ENCODE peak calls at places on chromosomes 5 and 9, in seven cellular contexts. W is SK-N-SH, N is HCT116, Q is HepG2, G is GM12878, L is K562, B is H1. Y is an unnamed sample.

GRCh38 chr9:136954270-136955083 is 2.4 kb downstream of the LCN12 start:
- DNase-seq in B (no peak), N (no peak), Q (no peak), W (no peak), L (no peak), G (no peak), Y (no peak)

GRCh38 chr5:139137703-139138102 is 60.5 kb downstream of the SIL1 start:
- DNase-seq in Q (peak), N (peak), G (no peak), W (peak), L (peak), B (no peak), Y (no peak)

GRCh38 chr5:57595530-57596098 is 113.0 kb upstream of the ACTBL2 start:
- DNase-seq in Q (no peak), N (no peak), G (no peak), W (no peak), B (no peak), L (no peak), Y (no peak)

GRCh38 chr5:176364765-176365662 is at the start of gene ARL10:
- DNase-seq in G (no peak), W (peak), N (no peak), Q (no peak), B (peak), L (no peak), Y (no peak)

GRCh38 chr5:139985733-139986132 is 57.4 kb downstream of the NRG2 start:
- DNase-seq in W (no peak), L (no peak), G (peak), B (no peak), N (peak), Q (peak), Y (no peak)

GRCh38 chr5:54874337-54875021 is 110.9 kb downstream of the ESM1 start:
- DNase-seq in G (no peak), Q (no peak), B (no peak), W (no peak), N (no peak), L (no peak), Y (peak)

GRCh38 chr5:150879358-150879757 is 25.4 kb downstream of the ZNF300 start:
- DNase-seq in B (no peak), N (no peak), W (no peak), Q (no peak), L (no peak), G (no peak), Y (no peak)

GRCh38 chr5:124951676-124952075 is 205.2 kb upstream of the ZNF608 start:
- DNase-seq in Q (no peak), B (no peak), L (no peak), N (no peak), W (no peak), G (peak), Y (no peak)

GRCh38 chr5:6712136-6712581 is 1.1 kb upstream of the TENT4A start:
- DNase-seq in G (no peak), W (peak), Q (peak), B (peak), N (no peak), L (peak), Y (no peak)

GRCh38 chr5:108271127-108271526 is 110.8 kb downstream of the FBXL17 start:
- DNase-seq in G (no peak), N (no peak), B (no peak), L (peak), W (peak), Q (no peak), Y (no peak)

GRCh38 chr5:112690605-112691340 is 46.9 kb upstream of the APC start:
- DNase-seq in B (no peak), Q (no peak), W (no peak), N (no peak), L (no peak), G (no peak), Y (no peak)

GRCh38 chr5:14138608-14139540 is 4.3 kb upstream of the TRIO start:
- DNase-seq in N (no peak), B (no peak), G (no peak), W (no peak), L (no peak), Q (no peak), Y (no peak)

GRCh38 chr5:155620819-155621410 is 607.4 kb downstream of the KIF4B start:
- DNase-seq in Q (no peak), G (no peak), W (no peak), L (no peak), N (no peak), B (peak), Y (no peak)

GRCh38 chr5:88396635-88397285 is 128.1 kb upstream of the TMEM161B start:
- DNase-seq in N (no peak), L (no peak), Q (no peak), W (no peak), G (no peak), B (no peak), Y (no peak)

GRCh38 chr9:127921592-127922120 is 4.8 kb upstream of the ST6GALNAC4 start:
- DNase-seq in W (peak), B (peak), Q (no peak), L (peak), G (no peak), N (no peak), Y (peak)

GRCh38 chr9:121199921-121200320 is 1.7 kb downstream of the RAB14 start:
- DNase-seq in L (no peak), G (no peak), N (no peak), W (no peak), B (no peak), Q (no peak), Y (peak)

GRCh38 chr5:157342822-157343402 is 77.0 kb downstream of the CYFIP2 start:
- DNase-seq in W (peak), B (peak), Q (peak), G (no peak), L (peak), N (peak), Y (peak)

GRCh38 chr5:27702339-27702820 is 664.0 kb upstream of the CDH9 start:
- DNase-seq in N (no peak), W (no peak), G (no peak), Q (no peak), L (no peak), B (no peak), Y (no peak)

GRCh38 chr5:110957934-110958333 is 113.6 kb upstream of the TSLP start:
- DNase-seq in B (no peak), N (no peak), Q (no peak), W (no peak), G (no peak), L (no peak), Y (no peak)

GRCh38 chr5:98714710-98715109 is 58.8 kb upstream of the RGMB start:
- DNase-seq in B (no peak), N (no peak), L (no peak), G (no peak), Q (no peak), W (no peak), Y (no peak)

GRCh38 chr9:36191290-36191645 is 547 bp downstream of the CLTA start:
- DNase-seq in B (no peak), W (no peak), L (no peak), N (no peak), G (no peak), Q (no peak), Y (peak)

GRCh38 chr5:147332643-147333042 is 97.8 kb downstream of the STK32A start:
- DNase-seq in Q (no peak), B (no peak), W (no peak), N (no peak), G (peak), L (no peak), Y (no peak)

GRCh38 chr9:124779368-124780059 is 2.6 kb downstream of the OLFML2A start:
- DNase-seq in Q (peak), L (no peak), N (no peak), B (peak), G (no peak), W (no peak), Y (peak)

GRCh38 chr9:105473221-105473620 is 25.4 kb downstream of the FSD1L start:
- DNase-seq in B (no peak), W (no peak), Q (no peak), N (no peak), L (no peak), G (no peak), Y (no peak)

GRCh38 chr5:149492781-149493180 is 58.5 kb downstream of the CSNK1A1 start:
- DNase-seq in N (no peak), G (no peak), W (no peak), L (no peak), B (peak), Q (no peak), Y (no peak)

GRCh38 chr9:95268681-95269080 is 48.8 kb downstream of the FANCC start:
- DNase-seq in N (peak), G (no peak), W (peak), L (no peak), B (no peak), Q (peak), Y (no peak)

GRCh38 chr9:128203024-128203841 is at the start of gene DNM1:
- DNase-seq in Q (no peak), L (peak), G (no peak), N (no peak), B (peak), W (peak), Y (peak)

GRCh38 chr5:159605585-159605984 is 275.3 kb upstream of the IL12B start:
- DNase-seq in L (no peak), W (no peak), B (no peak), N (no peak), G (no peak), Q (no peak), Y (no peak)

GRCh38 chr5:80756292-80756691 is 101.5 kb upstream of the DHFR start:
- DNase-seq in W (no peak), G (no peak), N (no peak), B (no peak), Q (no peak), L (no peak), Y (no peak)

GRCh38 chr9:18071651-18072060 is 402.3 kb upstream of the ADAMTSL1 start:
- DNase-seq in G (no peak), Q (no peak), N (no peak), B (no peak), L (no peak), W (no peak), Y (no peak)

GRCh38 chr9:77386187-77386586 is 208.9 kb downstream of the VPS13A start:
- DNase-seq in G (no peak), Q (no peak), W (no peak), B (no peak), L (no peak), N (no peak), Y (no peak)

GRCh38 chr5:144017631-144018030 is 152.8 kb downstream of the YIPF5 start:
- DNase-seq in Q (no peak), L (no peak), G (no peak), N (no peak), W (peak), B (no peak), Y (no peak)

GRCh38 chr5:79806741-79807140 is 117.1 kb downstream of the CMYA5 start:
- DNase-seq in N (no peak), Q (no peak), G (no peak), W (no peak), B (no peak), L (no peak), Y (no peak)

GRCh38 chr5:31361234-31361633 is 167.7 kb downstream of the CDH6 start:
- DNase-seq in N (no peak), W (peak), B (no peak), G (no peak), L (no peak), Q (no peak), Y (no peak)

GRCh38 chr5:10192309-10192708 is 57.4 kb downstream of the ATPSCKMT start:
- DNase-seq in B (no peak), L (no peak), G (no peak), N (no peak), Q (no peak), W (no peak), Y (no peak)

GRCh38 chr9:8287501-8287900 is 487.9 kb upstream of the DMAC1 start:
- DNase-seq in L (no peak), Q (no peak), B (no peak), N (no peak), G (no peak), W (no peak), Y (no peak)

GRCh38 chr5:55104966-55105701 is 2.7 kb downstream of the GZMA start:
- DNase-seq in W (no peak), L (no peak), N (no peak), G (no peak), B (no peak), Q (no peak), Y (no peak)

GRCh38 chr5:169416583-169417196 is 115.8 kb upstream of the SLIT3 start:
- DNase-seq in B (no peak), N (no peak), W (no peak), L (peak), G (peak), Q (no peak), Y (no peak)

GRCh38 chr5:137486707-137487106 is 12.4 kb downstream of the SPOCK1 start:
- DNase-seq in G (no peak), N (no peak), L (no peak), B (no peak), Q (no peak), W (no peak), Y (no peak)

GRCh38 chr5:127804886-127805426 is 101.8 kb downstream of the CCDC192 start:
- DNase-seq in B (no peak), L (no peak), W (no peak), G (no peak), Q (no peak), N (no peak), Y (no peak)

DNA sequence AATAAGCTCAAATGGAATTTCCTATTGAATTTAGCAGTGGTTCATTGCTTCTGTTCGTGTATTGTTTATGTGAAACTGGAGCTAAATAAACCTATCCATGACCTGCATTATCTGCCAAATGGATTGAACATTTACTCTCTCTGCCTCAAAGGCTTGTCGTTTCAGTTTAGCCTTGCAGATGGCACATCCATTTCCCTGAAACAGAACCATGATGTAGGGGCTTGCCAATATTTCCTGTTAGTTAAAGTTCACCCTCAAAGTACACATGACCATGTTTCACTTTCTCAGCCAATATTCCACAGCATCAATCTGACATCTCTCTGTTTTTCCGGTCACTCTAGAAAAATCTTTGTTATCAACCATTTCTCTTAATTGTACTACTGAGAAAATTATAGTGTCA is 545.3 kb downstream of the TAF11L14 start:
- DNase-seq in L (no peak), W (no peak), B (no peak), G (no peak), N (no peak), Q (no peak), Y (no peak)
- TF ChIP-seq JUND in L (no peak), W (no peak), B (no peak), G (no peak), N (no peak), Q (no peak), Y (no peak)

GRCh38 chr5:7805379-7805778 is 45.6 kb downstream of the CFAP90 start:
- DNase-seq in L (no peak), B (no peak), W (no peak), G (no peak), N (peak), Q (peak), Y (no peak)

GRCh38 chr5:7801898-7802614 is 48.9 kb downstream of the CFAP90 start:
- DNase-seq in B (no peak), L (no peak), Q (no peak), G (no peak), W (no peak), N (no peak), Y (no peak)

GRCh38 chr5:7802855-7803254 is 48.1 kb downstream of the CFAP90 start:
- DNase-seq in B (no peak), L (no peak), Q (no peak), G (no peak), N (no peak), W (no peak), Y (no peak)
- TF ChIP-seq JUND in B (no peak), L (no peak), Q (no peak), G (no peak), N (no peak), W (no peak), Y (no peak)

GRCh38 chr5:171158581-171158980 is 150.5 kb upstream of the TLX3 start:
- DNase-seq in Q (no peak), W (no peak), B (no peak), N (no peak), G (no peak), L (no peak), Y (no peak)

GRCh38 chr5:171157775-171158174 is 151.3 kb upstream of the TLX3 start:
- DNase-seq in G (no peak), L (no peak), Q (no peak), W (peak), B (no peak), N (no peak), Y (no peak)

GRCh38 chr5:171162165-171162564 is 146.9 kb upstream of the TLX3 start:
- DNase-seq in L (no peak), N (no peak), Q (no peak), W (no peak), B (peak), G (no peak), Y (no peak)

GRCh38 chr5:171166766-171167165 is 142.3 kb upstream of the TLX3 start:
- DNase-seq in W (peak), Q (no peak), G (no peak), B (no peak), L (no peak), N (no peak), Y (no peak)

DNA sequence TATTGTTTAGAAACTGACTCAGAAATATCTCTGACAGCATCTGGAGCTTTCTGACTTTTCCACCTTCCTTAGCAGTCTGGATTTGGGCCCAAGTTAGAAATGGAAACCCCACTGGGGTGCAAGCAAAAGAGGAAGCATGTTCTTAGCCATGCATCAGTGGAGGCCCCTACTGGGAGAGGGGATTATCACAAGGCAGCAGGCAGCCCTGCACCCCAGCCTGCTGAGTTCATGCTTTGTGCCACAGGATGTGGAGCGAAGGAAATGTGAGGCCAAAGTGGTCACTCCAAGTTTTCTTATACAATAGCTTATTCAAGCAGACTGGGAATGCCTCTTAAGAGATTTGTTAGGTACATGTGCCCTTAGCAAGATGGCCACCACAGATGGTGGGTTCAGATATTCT is 146.4 kb upstream of the TLX3 start:
- DNase-seq in N (peak), W (peak), Q (no peak), G (no peak), L (peak), B (peak), Y (peak)
- TF ChIP-seq JUND in N (no peak), W (no peak), Q (no peak), G (no peak), L (no peak), B (no peak), Y (no peak)

GRCh38 chr9:135514342-135515082 is 6.7 kb upstream of the LCN1 start:
- DNase-seq in W (no peak), G (no peak), B (no peak), N (no peak), L (no peak), Q (no peak), Y (no peak)
- TF ChIP-seq JUND in W (no peak), G (no peak), B (no peak), N (no peak), L (no peak), Q (no peak), Y (no peak)

GRCh38 chr9:75636427-75637045 is 253.9 kb upstream of the PCSK5 start:
- DNase-seq in G (no peak), Q (no peak), L (no peak), N (no peak), B (no peak), W (no peak), Y (no peak)
- TF ChIP-seq JUND in G (no peak), Q (no peak), L (no peak), N (no peak), B (no peak), W (no peak), Y (no peak)